ENCODE peak calls at places on chromosomes 13 and 19, in nine cellular contexts. S is colonic mucosa, R is glutamatergic neuron, F is SK-N-SH, D is B cell, E is bronchial epithelial cell, N is esophagus muscularis mucosa, L is fibroblast of lung, T is nephron progenitor cell. Z is an unnamed sample.

GRCh38 chr13:75754936-75755335 is 118.8 kb downstream of the LMO7 start:
- DNase-seq in S (no peak), R (no peak), F (no peak), D (no peak), E (no peak), N (no peak), L (no peak), T (no peak), Z (no peak)

GRCh38 chr19:47598407-47599349 is 10.3 kb upstream of the BICRA start:
- DNase-seq in S (peak), R (no peak), F (no peak), D (no peak), E (peak), N (peak), L (peak), T (no peak), Z (no peak)

GRCh38 chr19:30328096-30328495 is 44.1 kb upstream of the ZNF536 start:
- DNase-seq in S (no peak), R (no peak), F (no peak), D (no peak), E (no peak), N (no peak), L (no peak), T (no peak), Z (no peak)

GRCh38 chr13:99911965-99912566 is 59.5 kb downstream of the ZIC5 start:
- DNase-seq in S (no peak), R (no peak), F (no peak), D (no peak), E (no peak), N (no peak), L (no peak), T (no peak), Z (no peak)

GRCh38 chr19:54100560-54100959 is at the start of gene OSCAR:
- DNase-seq in S (no peak), R (no peak), F (no peak), D (no peak), E (no peak), N (no peak), L (no peak), T (no peak), Z (no peak)

GRCh38 chr13:97182065-97182890 is 39.9 kb upstream of the MBNL2 start:
- DNase-seq in S (no peak), R (no peak), F (no peak), D (no peak), E (peak), N (no peak), L (no peak), T (no peak), Z (no peak)

GRCh38 chr13:101417043-101417406 is 717 bp upstream of the NALCN start:
- DNase-seq in S (no peak), R (no peak), F (peak), D (no peak), E (peak), N (peak), L (peak), T (no peak), Z (no peak)

GRCh38 chr19:39671739-39672363 is 16.1 kb downstream of the LGALS16 start:
- DNase-seq in S (peak), R (no peak), F (peak), D (peak), E (peak), N (peak), L (peak), T (peak), Z (peak)

GRCh38 chr13:44768775-44769578 is 192.8 kb upstream of the TSC22D1 start:
- DNase-seq in S (no peak), R (no peak), F (no peak), D (no peak), E (no peak), N (no peak), L (peak), T (no peak), Z (peak)

GRCh38 chr19:43711751-43712355 is 4.0 kb upstream of the IRGC start:
- DNase-seq in S (no peak), R (no peak), F (no peak), D (no peak), E (peak), N (no peak), L (no peak), T (no peak), Z (no peak)

GRCh38 chr19:46574533-46574932 is 26.6 kb upstream of the CALM3 start:
- DNase-seq in S (no peak), R (no peak), F (peak), D (no peak), E (no peak), N (no peak), L (peak), T (no peak), Z (no peak)

GRCh38 chr13:109309625-109310363 is 476.6 kb downstream of the IRS2 start:
- DNase-seq in S (no peak), R (no peak), F (no peak), D (no peak), E (no peak), N (no peak), L (no peak), T (no peak), Z (no peak)

GRCh38 chr19:42396248-42396541 is 6.1 kb upstream of the CNFN start:
- DNase-seq in S (no peak), R (no peak), F (peak), D (no peak), E (no peak), N (no peak), L (no peak), T (no peak), Z (no peak)

GRCh38 chr13:35474551-35474950 is 1.9 kb downstream of the MAB21L1 start:
- DNase-seq in S (no peak), R (no peak), F (no peak), D (no peak), E (no peak), N (no peak), L (no peak), T (peak), Z (no peak)

GRCh38 chr19:18292460-18292809 is 11.0 kb upstream of the JUND start:
- DNase-seq in S (peak), R (no peak), F (no peak), D (no peak), E (peak), N (no peak), L (no peak), T (no peak), Z (no peak)

GRCh38 chr19:38417544-38418506 is 8.2 kb downstream of the RASGRP4 start:
- DNase-seq in S (peak), R (peak), F (no peak), D (peak), E (peak), N (no peak), L (no peak), T (peak), Z (peak)

GRCh38 chr13:70941454-70941853 is 833.2 kb upstream of the KLHL1 start:
- DNase-seq in S (no peak), R (no peak), F (no peak), D (no peak), E (no peak), N (no peak), L (no peak), T (no peak), Z (no peak)

GRCh38 chr13:86864376-86864775 is 806.8 kb upstream of the SLITRK5 start:
- DNase-seq in S (no peak), R (no peak), F (no peak), D (no peak), E (peak), N (no peak), L (no peak), T (no peak), Z (no peak)

GRCh38 chr13:45850020-45850613 is 1.4 kb downstream of the SIAH3 start:
- DNase-seq in S (no peak), R (peak), F (peak), D (no peak), E (no peak), N (no peak), L (no peak), T (peak), Z (no peak)

GRCh38 chr19:1399079-1399478 is 2.3 kb downstream of the GAMT start:
- DNase-seq in S (no peak), R (no peak), F (no peak), D (no peak), E (no peak), N (no peak), L (no peak), T (no peak), Z (no peak)

GRCh38 chr13:27482996-27483395 is 32.6 kb upstream of the MTIF3 start:
- DNase-seq in S (peak), R (no peak), F (no peak), D (peak), E (no peak), N (no peak), L (no peak), T (no peak), Z (peak)

GRCh38 chr13:92074658-92075057 is 676.2 kb downstream of the GPC5 start:
- DNase-seq in S (no peak), R (no peak), F (peak), D (no peak), E (peak), N (no peak), L (no peak), T (no peak), Z (no peak)

GRCh38 chr13:85283408-85283807 is 515.8 kb downstream of the SLITRK6 start:
- DNase-seq in S (no peak), R (no peak), F (no peak), D (no peak), E (no peak), N (no peak), L (peak), T (no peak), Z (no peak)

GRCh38 chr13:39910041-39910440 is 254.6 kb downstream of the COG6 start:
- DNase-seq in S (no peak), R (no peak), F (no peak), D (no peak), E (no peak), N (no peak), L (no peak), T (no peak), Z (no peak)

GRCh38 chr19:18450021-18450933 is 12.3 kb upstream of the ISYNA1 start:
- DNase-seq in S (no peak), R (no peak), F (no peak), D (no peak), E (no peak), N (no peak), L (no peak), T (peak), Z (no peak)

GRCh38 chr19:49447485-49448431 is 3.9 kb downstream of the PIH1D1 start:
- DNase-seq in S (peak), R (no peak), F (peak), D (no peak), E (no peak), N (no peak), L (peak), T (peak), Z (no peak)

GRCh38 chr19:46068345-46069258 is 27.8 kb upstream of the IGFL4 start:
- DNase-seq in S (peak), R (no peak), F (no peak), D (no peak), E (peak), N (no peak), L (peak), T (no peak), Z (no peak)

GRCh38 chr19:48351341-48351752 is 12.4 kb downstream of the TMEM143 start:
- DNase-seq in S (peak), R (peak), F (peak), D (peak), E (peak), N (no peak), L (peak), T (peak), Z (peak)

GRCh38 chr19:2034729-2035589 is 16.1 kb downstream of the MKNK2 start:
- DNase-seq in S (peak), R (peak), F (peak), D (peak), E (peak), N (no peak), L (no peak), T (peak), Z (peak)

GRCh38 chr13:32205426-32206096 is 109.6 kb downstream of the ZAR1L start:
- DNase-seq in S (no peak), R (no peak), F (peak), D (no peak), E (no peak), N (no peak), L (no peak), T (no peak), Z (no peak)

DNA sequence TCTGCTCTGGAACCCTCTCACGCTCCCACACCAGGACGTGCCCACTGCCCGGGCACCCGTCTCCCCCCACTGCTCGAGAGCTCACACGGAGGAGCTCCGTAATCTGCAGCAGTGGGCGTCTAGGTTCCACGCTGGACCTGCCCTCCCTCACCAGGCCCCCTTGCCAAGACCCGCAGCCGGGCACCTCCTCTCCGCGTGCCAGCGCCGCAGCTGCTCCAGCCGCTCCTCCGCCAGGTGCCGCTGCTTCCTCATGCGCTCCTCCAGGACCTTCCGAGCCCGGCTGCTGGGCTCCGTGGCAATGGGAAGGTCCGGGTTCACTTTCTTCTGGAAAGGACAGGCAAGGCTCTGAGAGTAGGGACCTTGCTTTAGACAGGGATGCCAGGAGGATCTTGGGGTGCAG is 35.0 kb upstream of the MATK start:
- DNase-seq in S (no peak), R (no peak), F (no peak), D (no peak), E (no peak), N (no peak), L (no peak), T (no peak), Z (no peak)
- TF ChIP-seq CTCF in S (no peak), R (no peak), F (no peak), D (no peak), E (no peak), N (no peak), L (no peak), T (no peak), Z (no peak)

DNA sequence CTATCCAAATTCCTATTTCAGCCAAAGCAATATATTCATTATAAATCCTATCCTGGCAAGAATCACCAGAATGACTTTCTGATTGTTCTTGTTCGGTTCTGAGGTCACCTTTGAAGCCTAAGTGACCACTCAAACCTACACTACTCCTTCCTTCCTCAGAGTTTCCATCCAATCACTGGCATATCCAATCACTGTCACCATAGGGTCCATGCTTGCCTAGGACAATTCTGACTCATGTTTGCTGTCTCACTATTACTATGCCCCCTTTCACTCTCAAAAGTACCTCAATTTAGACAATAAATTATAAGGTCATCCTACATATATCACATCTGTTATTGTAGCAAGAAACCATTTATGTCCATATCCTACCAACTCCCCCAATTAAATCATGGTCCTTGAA is 58.9 kb downstream of the UBL3 start:
- DNase-seq in S (no peak), R (no peak), F (no peak), D (no peak), E (no peak), N (no peak), L (no peak), T (no peak), Z (no peak)
- TF ChIP-seq CTCF in S (no peak), R (no peak), F (no peak), D (no peak), E (no peak), N (no peak), L (no peak), T (no peak), Z (no peak)

DNA sequence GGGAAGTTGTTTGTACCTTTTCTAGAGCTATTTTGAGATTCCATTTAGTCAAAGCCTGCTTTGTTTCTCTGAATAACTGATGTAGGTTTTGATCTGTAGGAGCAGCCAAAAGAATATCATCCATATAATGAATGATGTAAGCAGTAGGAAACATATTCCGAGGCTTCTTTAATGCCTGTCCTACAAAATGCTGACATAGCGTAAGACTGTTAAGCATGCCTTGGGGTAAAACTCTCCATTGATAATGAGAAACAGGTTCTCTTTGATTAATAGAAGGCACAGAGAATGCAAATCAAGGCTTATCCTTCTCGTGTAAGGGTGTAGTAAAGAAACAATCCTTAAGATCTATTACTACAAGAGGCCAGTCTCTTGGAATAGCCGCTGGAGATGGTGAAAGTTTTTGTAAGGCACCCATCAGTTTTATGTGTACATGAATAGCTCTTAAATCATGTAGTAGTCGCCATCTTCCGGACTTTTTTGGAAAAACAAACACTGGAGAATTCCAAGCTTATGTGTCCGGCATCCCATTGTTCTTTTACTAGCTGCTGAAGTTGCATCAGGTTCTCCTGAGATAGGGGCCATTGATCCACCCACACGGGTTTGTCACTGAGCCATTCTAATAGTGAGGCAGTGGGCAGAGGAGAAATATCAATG is 13.5 kb downstream of the FPR3 start:
- DNase-seq in S (no peak), R (no peak), F (peak), D (no peak), E (peak), N (no peak), L (no peak), T (no peak), Z (no peak)
- TF ChIP-seq CTCF in S (no peak), R (no peak), F (peak), D (no peak), E (no peak), N (no peak), L (no peak), T (no peak), Z (no peak)

GRCh38 chr19:13152854-13153626 is 2.8 kb downstream of the IER2 start:
- DNase-seq in S (peak), R (peak), F (peak), D (peak), E (peak), N (peak), L (peak), T (peak), Z (peak)
- TF ChIP-seq CTCF in S (no peak), R (no peak), F (peak), D (no peak), E (peak), N (no peak), L (peak), T (no peak), Z (peak)